ENCODE peak calls at places on chromosomes 3 and 15, in nine cellular contexts. A is mammary epithelial cell; M is RWPE2; Z is IMR-90; E is CD8-positive, alpha-beta T cell; P is hepatocyte; S is BJ; N is mucosa of descending colon; R is HFF-Myc. J is an unnamed sample.
A peak's percentile ranks its signal among the peaks of the same experiment; 100 is the strongest.

GRCh38 chr3:17030956-17031652 is 146.3 kb downstream of the PLCL2 start:
- DNase-seq in A (no peak), M (no peak), Z (no peak), E (no peak), P (no peak), S (no peak), N (no peak), R (no peak), J (no peak)

GRCh38 chr15:63612300-63612699 is 15.1 kb downstream of the FBXL22 start:
- DNase-seq in A (no peak), M (no peak), Z (no peak), E (no peak), P (no peak), S (no peak), N (no peak), R (no peak), J (no peak)

GRCh38 chr3:171206283-171206682 is 179.8 kb upstream of the SLC2A2 start:
- DNase-seq in A (peak; percentile 51), M (no peak), Z (no peak), E (no peak), P (no peak), S (no peak), N (no peak), R (no peak), J (no peak)

GRCh38 chr3:138629526-138629925 is 21.0 kb downstream of the FAIM start:
- DNase-seq in A (no peak), M (no peak), Z (peak; percentile 6), E (no peak), P (no peak), S (no peak), N (no peak), R (no peak), J (no peak)

GRCh38 chr15:63971427-63971805 is 74.9 kb downstream of the DAPK2 start:
- DNase-seq in A (no peak), M (no peak), Z (no peak), E (peak; percentile 62), P (no peak), S (no peak), N (peak; percentile 10), R (no peak), J (no peak)

GRCh38 chr3:134029256-134029733 is 430 bp downstream of the SLCO2A1 start:
- DNase-seq in A (peak; percentile 34), M (no peak), Z (peak; percentile 15), E (no peak), P (peak; percentile 50), S (no peak), N (peak; percentile 23), R (no peak), J (no peak)

GRCh38 chr15:31556494-31557150 is 230.0 kb downstream of the KLF13 start:
- DNase-seq in A (no peak), M (no peak), Z (no peak), E (no peak), P (no peak), S (no peak), N (no peak), R (no peak), J (no peak)

GRCh38 chr15:56984681-56985515 is 66.5 kb downstream of the TCF12 start:
- DNase-seq in A (no peak), M (no peak), Z (peak; percentile 48), E (no peak), P (no peak), S (peak; percentile 36), N (no peak), R (no peak), J (no peak)

GRCh38 chr3:41915353-41915752 is 46.5 kb downstream of the ULK4 start:
- DNase-seq in A (no peak), M (no peak), Z (no peak), E (no peak), P (no peak), S (no peak), N (no peak), R (no peak), J (no peak)

GRCh38 chr3:49461443-49462171 is 8.5 kb upstream of the DAG1 start:
- DNase-seq in A (peak; percentile 62), M (no peak), Z (peak; percentile 57), E (no peak), P (no peak), S (no peak), N (no peak), R (no peak), J (no peak)

GRCh38 chr3:77514766-77515165 is 474.9 kb downstream of the ROBO2 start:
- DNase-seq in A (no peak), M (no peak), Z (no peak), E (no peak), P (no peak), S (no peak), N (no peak), R (no peak), J (no peak)

GRCh38 chr15:69066646-69066995 is 52.1 kb downstream of the NOX5 start:
- DNase-seq in A (no peak), M (no peak), Z (no peak), E (no peak), P (no peak), S (no peak), N (no peak), R (no peak), J (no peak)

GRCh38 chr15:39028069-39028468 is 463.5 kb upstream of the RASGRP1 start:
- DNase-seq in A (peak; percentile 66), M (no peak), Z (peak; percentile 78), E (no peak), P (no peak), S (no peak), N (no peak), R (peak; percentile 10), J (no peak)

DNA sequence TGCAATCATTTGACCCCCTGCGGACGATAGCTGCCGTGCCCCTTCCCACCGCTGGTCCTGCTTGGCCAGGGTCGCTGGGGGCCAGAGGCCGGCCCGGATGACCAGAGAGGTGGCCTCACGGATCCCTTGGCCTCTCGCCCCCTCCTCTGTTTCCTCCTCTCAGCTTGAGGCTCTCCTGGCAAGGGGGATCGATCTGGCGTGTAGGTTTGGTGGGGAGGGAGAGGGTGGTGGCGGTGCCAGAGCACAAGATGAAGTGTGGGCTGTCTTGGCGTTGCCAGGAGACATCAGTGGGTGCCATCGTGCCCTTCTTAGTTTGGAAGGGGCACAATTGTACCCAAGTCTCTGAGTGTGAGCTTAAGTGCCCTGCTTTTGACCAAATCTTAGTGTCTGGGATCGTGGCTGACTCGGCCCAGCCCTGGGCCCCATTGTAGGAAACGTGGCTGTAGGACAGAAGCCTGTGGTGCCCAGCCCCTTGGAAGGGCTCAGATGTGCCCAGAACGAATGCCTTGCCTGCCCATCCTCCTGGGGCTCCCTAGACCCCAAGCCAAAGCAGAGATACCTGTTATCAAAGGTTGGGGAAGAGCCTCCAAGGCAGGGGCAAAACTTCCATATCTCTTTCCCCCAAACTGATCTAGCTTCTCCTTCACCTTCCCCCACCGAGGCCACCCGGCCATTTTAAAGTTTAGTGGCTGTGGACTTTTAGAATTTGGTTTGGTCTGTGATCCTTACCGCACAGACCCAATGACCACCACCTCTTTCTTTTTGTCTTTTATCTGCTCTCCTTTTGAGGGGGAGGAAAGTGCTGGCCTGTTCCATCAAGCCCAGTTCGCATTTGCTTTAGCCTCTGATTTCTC is 14.4 kb downstream of the NR2F2 start:
- DNase-seq in A (no peak), M (no peak), Z (no peak), E (no peak), P (no peak), S (no peak), N (no peak), R (no peak), J (no peak)
- H3K4me3 ChIP-seq in A (no peak overlapping the region), M (no peak overlapping the region), Z (peak overlapping the region; percentile 46), E (no peak overlapping the region), P (no peak overlapping the region), S (peak overlapping the region; percentile 15), N (no peak overlapping the region), R (peak overlapping the region; percentile 11), J (no peak overlapping the region)

GRCh38 chr15:92690370-92690769 is 34.8 kb upstream of the FAM174B start:
- DNase-seq in A (no peak), M (no peak), Z (no peak), E (no peak), P (no peak), S (no peak), N (no peak), R (no peak), J (no peak)

GRCh38 chr15:92696096-92696495 is 40.5 kb upstream of the FAM174B start:
- DNase-seq in A (no peak), M (no peak), Z (no peak), E (no peak), P (no peak), S (no peak), N (no peak), R (no peak), J (peak; percentile 92)

DNA sequence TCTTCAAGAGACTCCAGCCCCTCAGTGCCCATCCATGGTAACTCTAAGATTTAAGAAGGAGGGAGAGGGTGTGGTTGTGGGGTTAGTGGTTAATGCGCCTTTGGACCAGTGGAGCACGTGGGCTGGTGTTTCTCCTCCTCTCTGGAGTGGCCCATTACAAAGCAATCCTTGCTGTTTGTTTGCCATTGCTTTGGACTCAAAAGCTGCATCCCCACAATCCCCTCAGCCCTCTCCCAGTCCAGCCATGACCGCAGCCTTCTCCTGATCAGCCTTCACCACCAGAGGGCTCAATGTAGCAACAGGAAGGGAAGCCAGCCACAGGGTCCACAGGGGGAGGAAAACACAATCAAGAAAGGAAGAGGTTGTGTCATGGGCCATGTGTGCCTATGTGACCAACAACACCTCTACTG is 38.4 kb upstream of the FAM174B start:
- DNase-seq in A (no peak), M (no peak), Z (peak; percentile 3), E (no peak), P (peak; percentile 43), S (no peak), N (peak; percentile 13), R (no peak), J (no peak)
- TF ChIP-seq CTCF in A (peak; percentile 37), M (peak; percentile 58), Z (peak; percentile 21), E (no peak), P (peak; percentile 39), S (peak; percentile 48), N (no peak), R (peak; percentile 60), J (peak; percentile 49)

DNA sequence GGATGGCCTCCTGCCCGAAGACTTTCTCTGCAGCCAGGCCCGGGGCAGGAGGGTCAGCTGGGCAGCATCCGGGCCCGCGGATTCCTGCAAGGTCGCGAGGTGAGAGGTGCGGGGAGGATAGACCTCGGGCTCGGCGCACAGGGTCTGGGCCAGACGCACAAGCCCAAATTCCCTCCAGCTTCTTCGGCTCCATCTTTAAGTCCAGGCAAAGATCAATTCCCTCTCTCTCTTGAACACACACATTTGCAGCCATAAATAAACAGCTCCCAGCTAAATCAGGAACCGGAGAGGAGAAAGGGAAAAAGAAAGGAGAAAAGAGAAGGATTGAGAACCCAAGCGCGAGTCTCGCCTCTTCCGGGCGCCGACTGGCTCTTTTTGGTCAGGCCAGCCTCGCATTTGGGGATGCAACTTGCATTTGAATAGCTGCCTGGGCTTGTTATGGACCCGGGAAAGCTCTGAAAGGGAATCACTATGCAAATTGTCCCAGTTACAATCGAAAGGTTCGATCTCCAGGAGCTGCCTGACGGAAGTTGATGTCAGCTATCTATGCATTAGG is 14.5 kb upstream of the ONECUT1 start:
- DNase-seq in A (no peak), M (no peak), Z (no peak), E (no peak), P (no peak), S (no peak), N (no peak), R (no peak), J (no peak)
- H3K4me3 ChIP-seq in A (no peak overlapping the region), M (no peak overlapping the region), Z (peak overlapping the region; percentile 6), E (peak overlapping the region; percentile 44), P (peak overlapping the region; percentile 23), S (no peak overlapping the region), N (no peak overlapping the region), R (no peak overlapping the region), J (no peak overlapping the region)

DNA sequence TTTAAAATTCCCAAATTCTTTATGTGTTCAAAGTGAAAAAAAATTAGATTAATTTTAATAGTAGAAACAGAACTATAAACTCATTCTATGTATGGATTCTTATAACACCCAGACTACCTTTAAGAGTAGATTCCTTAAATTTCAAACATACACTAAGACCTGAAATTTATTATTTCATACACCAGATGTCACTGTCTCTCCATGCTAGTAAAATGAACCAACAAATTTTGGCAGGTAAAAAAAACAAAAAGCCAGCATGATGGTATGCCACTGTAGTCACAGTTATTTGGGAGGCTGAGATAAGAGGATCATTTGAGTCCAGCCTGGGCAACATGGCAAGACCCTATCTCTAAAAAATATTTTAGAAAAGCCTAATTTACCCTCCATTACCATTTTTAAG is 461.3 kb upstream of the NAALADL2 start:
- DNase-seq in A (peak; percentile 31), M (no peak), Z (peak; percentile 50), E (no peak), P (no peak), S (no peak), N (no peak), R (peak; percentile 14), J (no peak)
- TF ChIP-seq CTCF in A (peak; percentile 59), M (peak; percentile 74), Z (peak; percentile 60), E (no peak), P (peak; percentile 48), S (peak; percentile 26), N (no peak), R (peak; percentile 11), J (peak; percentile 11)